ENCODE peak calls at places on chromosomes 4 and X, in six cellular contexts. H, T, B, C, N and J are unnamed samples.

GRCh38 chr4:105661028-105661427 is 47.5 kb downstream of the INTS12 start:
- DNase-seq in H (no peak), T (no peak), B (no peak), C (no peak), N (no peak), J (no peak)

GRCh38 chr4:151430737-151431457 is 21.9 kb downstream of the FHIP1A start:
- DNase-seq in H (no peak), T (no peak), B (no peak), C (no peak), N (no peak), J (no peak)

GRCh38 chr4:183757105-183757504 is 98.0 kb downstream of the TRAPPC11 start:
- DNase-seq in H (no peak), T (no peak), B (peak), C (no peak), N (no peak), J (no peak)

GRCh38 chrX:10101269-10101668 is 55.5 kb upstream of the CLCN4 start:
- DNase-seq in H (no peak), T (no peak), B (no peak), C (no peak), N (no peak), J (no peak)

GRCh38 chr4:18389118-18389517 is 367.6 kb upstream of the LCORL start:
- DNase-seq in H (no peak), T (no peak), B (no peak), C (no peak), N (no peak), J (no peak)

GRCh38 chr4:99403380-99404194 is 31.6 kb downstream of the ADH7 start:
- DNase-seq in H (no peak), T (no peak), B (no peak), C (no peak), N (no peak), J (no peak)

GRCh38 chr4:4388418-4388817 is 1.5 kb downstream of the NSG1 start:
- DNase-seq in H (no peak), T (peak), B (no peak), C (no peak), N (no peak), J (no peak)

GRCh38 chrX:42176790-42177189 is 253.4 kb upstream of the CASK start:
- DNase-seq in H (no peak), T (no peak), B (no peak), C (no peak), N (no peak), J (no peak)

GRCh38 chrX:27890611-27891010 is 82.8 kb downstream of the MAGEB10 start:
- DNase-seq in H (no peak), T (no peak), B (peak), C (no peak), N (no peak), J (no peak)

GRCh38 chr4:153593166-153593565 is 90.9 kb upstream of the TLR2 start:
- DNase-seq in H (no peak), T (no peak), B (no peak), C (no peak), N (no peak), J (no peak)

GRCh38 chr4:72507167-72507566 is 61.9 kb downstream of the ADAMTS3 start:
- DNase-seq in H (no peak), T (no peak), B (no peak), C (no peak), N (no peak), J (no peak)

GRCh38 chr4:55458164-55458563 is 62.4 kb downstream of the TMEM165 start:
- DNase-seq in H (no peak), T (no peak), B (peak), C (no peak), N (no peak), J (no peak)

GRCh38 chr4:123823244-123823643 is 426.6 kb downstream of the SPRY1 start:
- DNase-seq in H (no peak), T (no peak), B (no peak), C (no peak), N (no peak), J (no peak)

GRCh38 chrX:25344191-25344936 is 328.6 kb upstream of the ARX start:
- DNase-seq in H (no peak), T (no peak), B (peak), C (no peak), N (no peak), J (no peak)

GRCh38 chr4:158139086-158139485 is 33.7 kb downstream of the GASK1B start:
- DNase-seq in H (no peak), T (no peak), B (no peak), C (no peak), N (no peak), J (no peak)

GRCh38 chr4:100075486-100076270 is 114.6 kb downstream of the DDIT4L start:
- DNase-seq in H (no peak), T (no peak), B (no peak), C (no peak), N (no peak), J (no peak)

GRCh38 chr4:105050896-105051295 is 95.8 kb upstream of the TET2 start:
- DNase-seq in H (no peak), T (no peak), B (no peak), C (no peak), N (no peak), J (no peak)

GRCh38 chr4:117324851-117325491 is 239.6 kb upstream of the TRAM1L1 start:
- DNase-seq in H (no peak), T (no peak), B (peak), C (no peak), N (no peak), J (no peak)

GRCh38 chr4:1405636-1406415 is 416 bp downstream of the NKX1-1 start:
- DNase-seq in H (no peak), T (peak), B (no peak), C (no peak), N (peak), J (no peak)

GRCh38 chrX:72258174-72258573 is 18.9 kb downstream of the RPS4X start:
- DNase-seq in H (no peak), T (no peak), B (peak), C (no peak), N (no peak), J (no peak)

GRCh38 chr4:123587983-123588494 is 191.4 kb downstream of the SPRY1 start:
- DNase-seq in H (peak), T (peak), B (peak), C (no peak), N (no peak), J (no peak)

GRCh38 chr4:80026080-80026479 is 46.9 kb downstream of the ANTXR2 start:
- DNase-seq in H (no peak), T (no peak), B (no peak), C (no peak), N (no peak), J (no peak)

GRCh38 chr4:158786155-158786581 is 17.3 kb downstream of the FNIP2 start:
- DNase-seq in H (no peak), T (no peak), B (no peak), C (no peak), N (no peak), J (no peak)

GRCh38 chr4:74944354-74944793 is 11.5 kb downstream of the PARM1 start:
- DNase-seq in H (no peak), T (peak), B (no peak), C (no peak), N (peak), J (no peak)

GRCh38 chr4:747546-748170 is 42.0 kb downstream of the PCGF3 start:
- DNase-seq in H (no peak), T (no peak), B (no peak), C (no peak), N (no peak), J (no peak)

GRCh38 chr4:37445023-37445422 is 200.5 kb downstream of the NWD2 start:
- DNase-seq in H (no peak), T (no peak), B (no peak), C (no peak), N (no peak), J (no peak)

GRCh38 chr4:185017964-185018772 is at the start of gene HELT:
- DNase-seq in H (no peak), T (no peak), B (no peak), C (no peak), N (no peak), J (no peak)

GRCh38 chr4:78336093-78336943 is 215.3 kb upstream of the ANXA3 start:
- DNase-seq in H (no peak), T (no peak), B (peak), C (no peak), N (no peak), J (no peak)

DNA sequence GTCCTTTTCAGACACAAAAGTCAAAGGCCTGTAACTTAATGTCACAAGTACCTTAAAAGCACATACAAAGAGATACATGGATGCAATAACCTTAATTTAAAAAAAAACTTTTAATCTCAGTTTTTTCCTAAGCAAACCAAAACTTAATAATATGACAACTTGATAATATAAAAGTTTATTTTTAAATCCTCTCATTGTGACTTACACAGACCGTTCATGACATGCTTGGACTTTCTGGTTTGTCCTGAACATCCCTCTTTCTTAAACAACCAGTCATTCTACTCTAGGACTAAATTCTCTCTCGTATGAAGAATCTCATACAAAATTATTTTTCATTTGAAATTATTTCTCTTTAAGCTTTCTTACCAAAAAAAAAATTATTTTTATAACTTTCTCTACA is 43.1 kb upstream of the CYP2U1 start:
- DNase-seq in H (no peak), T (no peak), B (peak), C (no peak), N (no peak), J (no peak)
- TF ChIP-seq CTCF in H (no peak), T (no peak), B (no peak), C (no peak), N (no peak), J (no peak)

GRCh38 chr4:85755285-85755684 is 280.3 kb downstream of the ARHGAP24 start:
- DNase-seq in H (no peak), T (no peak), B (no peak), C (no peak), N (no peak), J (no peak)

GRCh38 chr4:85761803-85762202 is 286.9 kb downstream of the ARHGAP24 start:
- DNase-seq in H (peak), T (no peak), B (no peak), C (no peak), N (no peak), J (no peak)

GRCh38 chr4:85760521-85760920 is 285.6 kb downstream of the ARHGAP24 start:
- DNase-seq in H (no peak), T (no peak), B (no peak), C (no peak), N (no peak), J (no peak)

GRCh38 chr4:85759392-85759791 is 284.4 kb downstream of the ARHGAP24 start:
- DNase-seq in H (no peak), T (no peak), B (no peak), C (no peak), N (no peak), J (no peak)

DNA sequence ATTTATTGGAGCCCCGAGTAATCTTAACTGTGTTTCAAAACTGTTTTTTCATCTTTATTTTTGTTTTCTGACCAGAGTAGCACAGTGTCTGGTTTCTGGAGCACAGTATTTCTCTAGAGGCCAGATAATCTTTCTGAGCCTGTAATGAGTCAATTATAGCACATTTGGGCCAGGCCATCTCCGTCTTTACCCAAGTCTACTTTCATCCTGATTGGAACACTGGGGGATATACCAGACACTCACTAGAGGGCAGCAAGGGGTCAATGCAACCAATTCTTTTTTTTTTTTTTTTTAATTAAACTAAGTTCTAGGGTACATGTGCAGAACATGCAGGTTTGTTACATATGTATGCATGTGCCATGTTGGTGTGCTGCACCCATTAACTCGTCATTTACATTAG is 282.0 kb downstream of the ARHGAP24 start:
- DNase-seq in H (no peak), T (no peak), B (peak), C (no peak), N (no peak), J (no peak)
- TF ChIP-seq CTCF in H (no peak), T (peak), B (peak), C (peak), N (peak), J (no peak)

DNA sequence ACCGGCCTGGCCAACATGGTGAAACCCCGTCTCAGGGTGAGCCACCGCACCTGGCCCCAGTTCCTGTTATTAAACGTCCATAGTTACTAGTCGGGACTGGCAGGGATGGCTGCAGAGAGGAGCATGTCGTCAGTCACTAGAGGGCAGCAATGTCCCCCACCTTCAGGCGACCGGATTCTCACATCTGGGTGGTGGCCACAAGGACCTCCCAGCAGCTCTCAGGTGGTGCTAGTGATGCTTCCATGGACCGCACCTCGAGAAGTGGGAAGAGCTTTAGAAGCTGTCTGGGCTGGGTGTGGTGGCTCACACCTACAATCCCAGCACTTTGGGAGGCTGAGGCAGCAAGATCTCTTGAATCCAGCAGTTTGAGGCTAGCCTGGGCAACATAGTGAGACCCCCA is 13.3 kb upstream of the IL3RA start:
- DNase-seq in H (no peak), T (no peak), B (no peak), C (no peak), N (no peak), J (peak)
- TF ChIP-seq CTCF in H (no peak), T (peak), B (peak), C (peak), N (peak), J (no peak)

DNA sequence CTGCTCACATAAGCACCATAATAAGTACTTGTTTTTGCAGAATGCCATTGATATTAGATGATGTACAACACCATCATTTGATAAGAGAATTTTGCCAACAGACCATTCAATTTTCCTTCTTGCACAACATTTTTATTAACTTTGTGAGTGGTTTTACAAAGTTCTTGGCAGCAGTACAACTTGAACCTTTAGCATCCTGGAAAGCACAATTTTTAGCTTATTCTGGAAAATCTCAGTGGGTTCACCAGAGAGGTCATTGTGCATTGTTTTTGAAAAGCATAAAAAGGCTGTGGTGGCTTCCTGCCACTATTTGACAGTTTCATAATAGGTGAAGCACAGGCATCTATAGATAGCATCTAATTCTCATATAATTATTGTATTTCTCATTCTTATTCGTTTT is 26.3 kb upstream of the REPS2 start:
- DNase-seq in H (no peak), T (no peak), B (no peak), C (no peak), N (no peak), J (no peak)
- TF ChIP-seq CTCF in H (no peak), T (no peak), B (no peak), C (no peak), N (no peak), J (no peak)

DNA sequence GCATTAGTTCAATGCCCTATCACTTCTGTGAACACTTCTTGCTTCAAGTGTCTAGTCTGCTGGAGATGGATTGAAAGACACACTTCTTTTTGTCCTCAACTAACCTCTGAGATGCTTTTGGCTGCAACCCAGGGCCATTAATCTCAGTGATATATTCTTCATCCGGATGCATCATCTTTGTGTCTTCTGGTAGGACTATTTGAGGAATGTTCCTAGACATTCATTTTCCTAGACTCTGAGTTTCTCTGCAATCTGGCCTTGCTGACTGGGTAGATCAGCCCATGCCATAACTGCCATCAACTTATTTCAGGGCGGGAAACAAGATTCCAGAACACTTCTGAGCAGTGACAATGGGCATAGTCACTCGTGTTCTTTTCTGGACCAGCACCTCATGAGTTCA is 329.4 kb downstream of the PDGFC start:
- DNase-seq in H (no peak), T (no peak), B (no peak), C (no peak), N (no peak), J (no peak)
- TF ChIP-seq CTCF in H (no peak), T (no peak), B (no peak), C (no peak), N (no peak), J (no peak)

DNA sequence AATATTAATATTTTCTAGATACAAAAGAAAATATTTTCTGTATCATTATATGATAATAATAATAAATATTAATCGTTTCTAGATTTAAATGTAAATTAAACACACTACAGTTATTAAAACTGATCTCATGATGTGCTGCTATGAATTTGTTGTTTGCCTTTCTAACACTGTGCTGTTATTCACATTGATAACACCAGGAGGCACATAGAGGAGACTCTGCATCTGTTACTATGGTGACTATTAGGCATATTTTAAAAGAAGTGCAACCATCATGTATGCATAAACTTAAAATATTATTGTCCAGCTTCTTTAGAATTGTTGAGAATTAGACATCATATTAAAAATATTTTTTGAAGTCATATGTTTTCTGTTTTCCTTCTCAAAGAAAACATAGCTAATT is 11.8 kb upstream of the PDGFC start:
- DNase-seq in H (no peak), T (no peak), B (peak), C (no peak), N (no peak), J (no peak)
- TF ChIP-seq CTCF in H (no peak), T (peak), B (peak), C (peak), N (peak), J (no peak)